ENCODE peak calls at places on chromosome 17, in six cellular contexts. One of them, this sample, is unnamed.
A peak's percentile ranks its signal among the peaks of the same experiment; 100 is the strongest.

GRCh38 chr17:5262417-5262816 is 19.7 kb upstream of the RABEP1 start:
- DNase-seq in Peyer's patch: no peak
- DNase-seq in uterus: no peak
- DNase-seq in IMR-90: no peak
- DNase-seq in gastrocnemius medialis: no peak
- DNase-seq in HCT116: no peak
- DNase-seq in this sample: no peak

GRCh38 chr17:37024181-37024637 is 75.5 kb downstream of the AATF start:
- DNase-seq in gastrocnemius medialis: no peak
- DNase-seq in HCT116: no peak
- DNase-seq in IMR-90: no peak
- DNase-seq in Peyer's patch: no peak
- DNase-seq in uterus: no peak
- DNase-seq in this sample: no peak

GRCh38 chr17:80882323-80882722 is 109.3 kb upstream of the CHMP6 start:
- DNase-seq in HCT116: no peak
- DNase-seq in IMR-90: no peak
- DNase-seq in Peyer's patch: no peak
- DNase-seq in gastrocnemius medialis: no peak
- DNase-seq in uterus: no peak
- DNase-seq in this sample: no peak

GRCh38 chr17:78558181-78558850 is 18.9 kb downstream of the DNAH17 start:
- DNase-seq in IMR-90: no peak
- DNase-seq in HCT116: peak; percentile 26
- DNase-seq in gastrocnemius medialis: no peak
- DNase-seq in uterus: no peak
- DNase-seq in Peyer's patch: no peak
- DNase-seq in this sample: no peak

GRCh38 chr17:29559640-29560039 is 7.2 kb downstream of the ABHD15 start:
- DNase-seq in gastrocnemius medialis: no peak
- DNase-seq in uterus: no peak
- DNase-seq in HCT116: no peak
- DNase-seq in Peyer's patch: no peak
- DNase-seq in IMR-90: no peak
- DNase-seq in this sample: no peak

GRCh38 chr17:39244016-39244599 is 18.4 kb upstream of the STAC2 start:
- DNase-seq in uterus: no peak
- DNase-seq in gastrocnemius medialis: no peak
- DNase-seq in HCT116: no peak
- DNase-seq in Peyer's patch: no peak
- DNase-seq in IMR-90: no peak
- DNase-seq in this sample: no peak

GRCh38 chr17:40451420-40451819 is 8.2 kb downstream of the IGFBP4 start:
- DNase-seq in HCT116: no peak
- DNase-seq in gastrocnemius medialis: no peak
- DNase-seq in Peyer's patch: peak; percentile 54
- DNase-seq in IMR-90: peak; percentile 91
- DNase-seq in uterus: peak; percentile 93
- DNase-seq in this sample: peak; percentile 65

GRCh38 chr17:9090641-9091096 is 69.4 kb downstream of the NTN1 start:
- DNase-seq in IMR-90: no peak
- DNase-seq in gastrocnemius medialis: no peak
- DNase-seq in HCT116: no peak
- DNase-seq in uterus: no peak
- DNase-seq in Peyer's patch: no peak
- DNase-seq in this sample: no peak

GRCh38 chr17:79088266-79088996 is 13.8 kb downstream of the ENGASE start:
- DNase-seq in HCT116: no peak
- DNase-seq in uterus: no peak
- DNase-seq in IMR-90: no peak
- DNase-seq in Peyer's patch: no peak
- DNase-seq in gastrocnemius medialis: no peak
- DNase-seq in this sample: no peak

GRCh38 chr17:57085448-57086068 is 512 bp downstream of the AKAP1 start:
- DNase-seq in HCT116: no peak
- DNase-seq in IMR-90: peak; percentile 23
- DNase-seq in uterus: peak; percentile 68
- DNase-seq in Peyer's patch: peak; percentile 94
- DNase-seq in gastrocnemius medialis: no peak
- DNase-seq in this sample: peak; percentile 92

GRCh38 chr17:21689604-21690003 is 2.7 kb upstream of the KCNJ18 start:
- DNase-seq in uterus: peak; percentile 65
- DNase-seq in Peyer's patch: no peak
- DNase-seq in HCT116: peak; percentile 15
- DNase-seq in gastrocnemius medialis: no peak
- DNase-seq in IMR-90: peak; percentile 72
- DNase-seq in this sample: no peak

GRCh38 chr17:63798572-63799113 is 24.7 kb downstream of the DDX42 start:
- DNase-seq in gastrocnemius medialis: no peak
- DNase-seq in HCT116: no peak
- DNase-seq in Peyer's patch: no peak
- DNase-seq in IMR-90: peak; percentile 8
- DNase-seq in uterus: no peak
- DNase-seq in this sample: no peak

GRCh38 chr17:63804328-63804727 is 22.9 kb upstream of the PSMC5 start:
- DNase-seq in Peyer's patch: no peak
- DNase-seq in HCT116: no peak
- DNase-seq in gastrocnemius medialis: no peak
- DNase-seq in IMR-90: no peak
- DNase-seq in uterus: no peak
- DNase-seq in this sample: no peak

DNA sequence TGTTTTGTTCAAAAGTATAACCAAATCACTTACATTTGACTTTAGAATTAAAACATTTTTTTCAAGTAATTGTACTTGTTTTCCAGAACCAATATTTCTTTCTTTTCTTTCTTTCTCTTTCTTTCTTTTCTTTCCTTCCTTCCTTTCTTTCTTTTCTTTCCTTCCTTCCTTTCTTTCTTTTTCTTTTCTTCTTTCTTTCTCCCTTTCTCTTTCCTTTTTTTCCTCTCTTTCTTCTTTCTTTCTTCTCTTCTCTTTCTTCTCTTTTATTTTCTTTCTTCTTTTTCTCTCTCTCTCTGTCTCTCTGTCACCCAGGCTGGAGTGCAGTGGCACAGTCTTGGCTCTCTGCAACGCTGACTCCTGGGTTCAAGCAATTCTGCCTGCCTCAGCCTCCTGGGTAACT is 26.4 kb upstream of the PSMC5 start:
- DNase-seq in IMR-90: no peak
- DNase-seq in Peyer's patch: no peak
- DNase-seq in uterus: no peak
- DNase-seq in gastrocnemius medialis: no peak
- DNase-seq in HCT116: no peak
- DNase-seq in this sample: no peak
- TF ChIP-seq CTCF in IMR-90: no peak
- TF ChIP-seq CTCF in Peyer's patch: no peak
- TF ChIP-seq CTCF in uterus: no peak
- TF ChIP-seq CTCF in gastrocnemius medialis: no peak
- TF ChIP-seq CTCF in HCT116: no peak
- TF ChIP-seq CTCF in this sample: no peak

GRCh38 chr17:74635418-74635817 is 11.9 kb upstream of the CD300E start:
- DNase-seq in IMR-90: no peak
- DNase-seq in gastrocnemius medialis: no peak
- DNase-seq in HCT116: no peak
- DNase-seq in Peyer's patch: no peak
- DNase-seq in uterus: no peak
- DNase-seq in this sample: no peak
- TF ChIP-seq POLR2A in IMR-90: no peak
- TF ChIP-seq POLR2A in gastrocnemius medialis: no peak
- TF ChIP-seq POLR2A in HCT116: no peak
- TF ChIP-seq POLR2A in Peyer's patch: no peak
- TF ChIP-seq POLR2A in uterus: no peak
- TF ChIP-seq POLR2A in this sample: no peak

GRCh38 chr17:55053855-55054254 is 85.3 kb downstream of the STXBP4 start:
- DNase-seq in Peyer's patch: no peak
- DNase-seq in IMR-90: peak; percentile 13
- DNase-seq in gastrocnemius medialis: no peak
- DNase-seq in HCT116: no peak
- DNase-seq in uterus: no peak
- DNase-seq in this sample: no peak
- TF ChIP-seq CTCF in Peyer's patch: peak; percentile 46
- TF ChIP-seq CTCF in IMR-90: peak; percentile 46
- TF ChIP-seq CTCF in gastrocnemius medialis: peak; percentile 21
- TF ChIP-seq CTCF in HCT116: peak; percentile 40
- TF ChIP-seq CTCF in uterus: no peak
- TF ChIP-seq CTCF in this sample: no peak

GRCh38 chr17:60355663-60356594 is 36.0 kb downstream of the USP32 start:
- DNase-seq in gastrocnemius medialis: no peak
- DNase-seq in HCT116: no peak
- DNase-seq in Peyer's patch: no peak
- DNase-seq in IMR-90: no peak
- DNase-seq in uterus: no peak
- DNase-seq in this sample: no peak
- TF ChIP-seq POLR2A in gastrocnemius medialis: no peak
- TF ChIP-seq POLR2A in HCT116: no peak
- TF ChIP-seq POLR2A in Peyer's patch: no peak
- TF ChIP-seq POLR2A in IMR-90: no peak
- TF ChIP-seq POLR2A in uterus: no peak
- TF ChIP-seq POLR2A in this sample: no peak

DNA sequence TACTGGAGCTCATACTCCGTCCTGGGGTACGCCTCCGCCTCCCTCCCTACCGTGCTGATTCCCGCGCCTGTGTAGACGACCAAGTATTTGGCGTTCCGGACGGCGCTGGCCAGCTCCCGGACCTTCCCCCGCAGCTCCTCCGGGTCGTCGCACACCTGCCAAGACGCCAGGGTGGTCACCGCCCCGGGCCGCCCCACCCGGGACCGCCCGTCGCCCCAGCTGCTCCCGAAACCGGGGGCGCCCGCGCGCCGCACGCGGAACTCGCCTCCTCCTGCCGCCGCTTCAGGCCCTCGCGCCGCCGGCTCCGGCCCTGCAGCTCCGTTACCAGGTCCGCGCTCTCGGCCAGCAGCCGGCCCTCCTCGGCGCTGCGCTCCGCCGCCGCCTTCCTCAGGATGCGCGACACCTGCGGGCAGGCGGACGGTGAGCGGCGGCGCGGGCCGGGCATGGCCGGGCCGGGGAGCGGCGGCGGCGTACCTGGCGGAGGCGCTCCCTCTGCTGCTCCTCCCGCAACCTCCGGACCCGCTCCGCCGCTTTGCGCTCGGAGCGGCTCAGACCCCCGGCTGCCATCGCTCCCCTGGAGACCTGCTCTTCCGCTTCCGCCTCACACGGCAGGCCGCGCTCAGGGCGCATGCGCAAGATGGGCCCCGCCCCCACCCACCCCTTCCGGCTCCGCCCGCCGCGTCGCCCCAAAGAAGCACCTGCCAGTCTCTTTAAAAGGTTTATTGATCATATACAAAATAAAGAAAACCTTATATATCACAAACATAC is at the start of gene SIRT7:
- DNase-seq in IMR-90: peak; percentile 58
- DNase-seq in HCT116: peak; percentile 39
- DNase-seq in gastrocnemius medialis: peak; percentile 44
- DNase-seq in uterus: peak; percentile 77
- DNase-seq in Peyer's patch: peak; percentile 94
- DNase-seq in this sample: no peak
- TF ChIP-seq CTCF in IMR-90: no peak
- TF ChIP-seq CTCF in HCT116: no peak
- TF ChIP-seq CTCF in gastrocnemius medialis: no peak
- TF ChIP-seq CTCF in uterus: no peak
- TF ChIP-seq CTCF in Peyer's patch: no peak
- TF ChIP-seq CTCF in this sample: no peak

GRCh38 chr17:82089723-82090548 is 8.1 kb downstream of the FASN start:
- DNase-seq in uterus: no peak
- DNase-seq in HCT116: no peak
- DNase-seq in gastrocnemius medialis: no peak
- DNase-seq in Peyer's patch: no peak
- DNase-seq in IMR-90: no peak
- DNase-seq in this sample: no peak

GRCh38 chr17:82091264-82092066 is 6.6 kb downstream of the FASN start:
- DNase-seq in Peyer's patch: no peak
- DNase-seq in uterus: no peak
- DNase-seq in IMR-90: no peak
- DNase-seq in gastrocnemius medialis: no peak
- DNase-seq in HCT116: no peak
- DNase-seq in this sample: no peak

GRCh38 chr17:82092094-82092586 is 5.9 kb downstream of the FASN start:
- DNase-seq in Peyer's patch: no peak
- DNase-seq in IMR-90: no peak
- DNase-seq in gastrocnemius medialis: no peak
- DNase-seq in HCT116: no peak
- DNase-seq in uterus: no peak
- DNase-seq in this sample: no peak

GRCh38 chr17:82088838-82089722 is 9.0 kb downstream of the FASN start:
- DNase-seq in Peyer's patch: no peak
- DNase-seq in HCT116: no peak
- DNase-seq in IMR-90: no peak
- DNase-seq in uterus: no peak
- DNase-seq in gastrocnemius medialis: no peak
- DNase-seq in this sample: no peak

DNA sequence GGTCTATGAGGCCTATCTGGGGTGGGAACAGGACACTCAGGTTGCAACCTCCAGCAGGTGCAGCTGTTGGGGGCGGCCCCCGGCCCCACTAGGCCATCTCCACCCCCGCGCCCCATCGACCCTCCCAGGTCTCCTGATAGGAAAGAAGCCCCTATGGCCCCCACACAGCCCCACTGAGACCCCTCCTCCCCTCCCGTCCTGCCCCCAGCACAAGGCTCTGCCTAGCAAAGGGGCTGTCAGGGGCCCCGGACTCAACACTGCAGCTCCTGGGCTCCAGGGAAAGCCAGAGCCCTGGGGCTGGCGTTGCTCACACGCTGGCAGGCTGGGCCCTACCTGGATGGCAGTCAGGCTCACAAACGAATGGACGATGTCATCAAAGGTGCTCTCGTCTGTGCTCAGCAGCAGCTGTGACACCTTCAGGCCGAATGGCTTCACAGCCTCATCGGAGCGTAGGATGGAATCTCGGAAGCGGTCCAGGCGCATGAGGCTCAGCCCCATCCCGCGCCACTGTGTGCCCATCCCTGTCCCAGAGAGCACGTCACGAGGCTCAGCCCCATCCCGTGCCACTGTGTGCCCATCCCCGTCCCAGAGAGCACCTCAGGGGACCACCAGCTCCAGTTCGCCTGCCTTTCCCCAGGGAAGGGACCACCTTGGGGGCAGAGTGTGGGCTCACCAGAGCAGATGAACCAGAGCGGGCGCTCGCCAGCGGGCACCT is 7.3 kb downstream of the FASN start:
- DNase-seq in uterus: no peak
- DNase-seq in HCT116: no peak
- DNase-seq in gastrocnemius medialis: no peak
- DNase-seq in Peyer's patch: no peak
- DNase-seq in IMR-90: no peak
- DNase-seq in this sample: no peak
- TF ChIP-seq POLR2A in uterus: no peak
- TF ChIP-seq POLR2A in HCT116: no peak
- TF ChIP-seq POLR2A in gastrocnemius medialis: no peak
- TF ChIP-seq POLR2A in Peyer's patch: no peak
- TF ChIP-seq POLR2A in IMR-90: no peak
- TF ChIP-seq POLR2A in this sample: no peak

This sample was measured in lower leg skin.